ENCODE peak calls at places on chromosome 13, in seven cellular contexts. J is mucosa of descending colon, I is nephron progenitor cell, V is transverse colon, Q is choroid plexus epithelial cell, P is A673, L is HL-60. C is an unnamed sample.

GRCh38 chr13:26629260-26629659 is 71.8 kb downstream of the WASF3 start:
- DNase-seq in J (no peak), I (no peak), V (no peak), Q (peak; percentile 40), P (peak; percentile 22), L (no peak), C (no peak)

GRCh38 chr13:95298169-95298940 is 2.9 kb downstream of the ABCC4 start:
- DNase-seq in J (no peak), I (no peak), V (no peak), Q (no peak), P (no peak), L (no peak), C (no peak)

GRCh38 chr13:39016789-39017188 is 21.1 kb downstream of the PROSER1 start:
- DNase-seq in J (no peak), I (peak; percentile 5), V (peak; percentile 17), Q (peak; percentile 74), P (peak; percentile 56), L (no peak), C (peak; percentile 37)

GRCh38 chr13:93307651-93308050 is 81.0 kb downstream of the GPC6 start:
- DNase-seq in J (no peak), I (no peak), V (no peak), Q (no peak), P (no peak), L (no peak), C (no peak)

GRCh38 chr13:54185785-54186184 is 1157.2 kb downstream of the OLFM4 start:
- DNase-seq in J (no peak), I (peak; percentile 26), V (no peak), Q (no peak), P (peak; percentile 41), L (no peak), C (no peak)

GRCh38 chr13:23087884-23088283 is 92.9 kb upstream of the SGCG start:
- DNase-seq in J (no peak), I (peak; percentile 9), V (no peak), Q (peak; percentile 10), P (peak; percentile 48), L (no peak), C (peak; percentile 34)

GRCh38 chr13:43122706-43123268 is 99.4 kb downstream of the DNAJC15 start:
- DNase-seq in J (no peak), I (no peak), V (no peak), Q (no peak), P (no peak), L (no peak), C (no peak)

GRCh38 chr13:59677966-59678814 is 485.5 kb downstream of the DIAPH3 start:
- DNase-seq in J (no peak), I (no peak), V (no peak), Q (peak; percentile 87), P (peak; percentile 84), L (no peak), C (peak; percentile 25)

GRCh38 chr13:52348081-52348480 is 57.9 kb downstream of the THSD1 start:
- DNase-seq in J (no peak), I (peak; percentile 12), V (no peak), Q (peak; percentile 76), P (no peak), L (no peak), C (no peak)

GRCh38 chr13:39215971-39216370 is 177.7 kb downstream of the NHLRC3 start:
- DNase-seq in J (no peak), I (no peak), V (no peak), Q (no peak), P (no peak), L (no peak), C (no peak)

GRCh38 chr13:99859178-99860177 is 112.1 kb downstream of the ZIC5 start:
- DNase-seq in J (no peak), I (no peak), V (peak; percentile 31), Q (no peak), P (peak; percentile 49), L (no peak), C (peak; percentile 17)

GRCh38 chr13:37306778-37307544 is 201.5 kb upstream of the CSNK1A1L start:
- DNase-seq in J (no peak), I (no peak), V (no peak), Q (peak; percentile 95), P (peak; percentile 33), L (no peak), C (no peak)

GRCh38 chr13:84940167-84940566 is 859.1 kb downstream of the SLITRK6 start:
- DNase-seq in J (no peak), I (no peak), V (no peak), Q (no peak), P (no peak), L (no peak), C (no peak)

GRCh38 chr13:114067886-114068722 is 64.3 kb downstream of the RASA3 start:
- DNase-seq in J (peak; percentile 77), I (no peak), V (peak; percentile 72), Q (no peak), P (no peak), L (no peak), C (no peak)

GRCh38 chr13:49844191-49844590 is 51.7 kb upstream of the KPNA3 start:
- DNase-seq in J (no peak), I (no peak), V (no peak), Q (no peak), P (no peak), L (no peak), C (no peak)

GRCh38 chr13:71021810-71022422 is 845.1 kb downstream of the DACH1 start:
- DNase-seq in J (no peak), I (peak; percentile 12), V (no peak), Q (no peak), P (no peak), L (no peak), C (no peak)

DNA sequence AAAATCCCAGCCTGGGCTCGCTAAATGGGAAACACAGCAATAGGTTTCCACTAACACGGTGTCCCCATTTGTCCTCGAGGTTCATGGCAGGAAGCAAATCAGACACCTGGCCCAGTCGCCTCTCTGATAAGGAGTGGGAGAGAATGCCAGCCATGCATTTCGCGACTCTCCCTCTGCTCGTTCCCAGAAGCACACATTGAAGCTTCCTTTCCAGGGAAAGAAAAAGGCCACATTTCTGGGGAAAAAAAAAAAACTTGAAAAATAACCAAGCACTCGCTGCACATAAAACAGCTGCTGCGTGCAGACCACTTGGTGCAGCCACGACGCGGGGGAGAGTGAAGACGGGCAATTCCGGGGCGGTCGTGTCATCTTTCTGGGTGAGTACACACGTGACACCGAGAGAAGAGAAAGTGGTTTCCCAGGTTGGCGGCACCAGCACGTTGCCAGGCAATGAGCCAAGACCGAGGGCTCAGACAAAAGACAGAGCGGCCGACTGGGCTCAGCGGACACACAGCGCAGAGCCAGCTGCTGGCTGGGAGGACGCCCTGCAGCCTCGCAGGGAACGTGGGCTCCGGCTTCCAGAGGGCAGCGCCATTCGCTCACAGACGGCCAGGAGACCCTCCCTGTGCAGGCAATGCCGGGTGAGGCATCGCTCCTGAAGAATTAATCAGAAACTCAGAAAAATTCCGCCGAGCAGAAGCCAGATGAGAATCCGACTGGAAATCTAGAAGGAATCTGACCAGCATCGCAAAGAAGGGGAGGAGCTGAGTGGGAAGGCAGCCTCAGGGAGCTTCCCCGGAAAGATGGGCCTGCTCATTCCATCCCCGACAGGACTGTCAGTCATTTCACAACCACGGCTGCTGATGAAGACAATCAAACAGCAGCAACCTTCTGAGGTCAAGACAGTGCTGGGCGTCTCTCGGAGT is 83.2 kb upstream of the IRS2 start:
- DNase-seq in J (peak; percentile 75), I (peak; percentile 9), V (peak; percentile 64), Q (peak; percentile 62), P (no peak), L (no peak), C (no peak)
- TF ChIP-seq CTCF in J (no peak), I (no peak), V (no peak), Q (peak; percentile 37), P (no peak), L (no peak), C (no peak)

GRCh38 chr13:88068316-88068715 is 397.1 kb downstream of the SLITRK5 start:
- DNase-seq in J (no peak), I (no peak), V (no peak), Q (peak; percentile 16), P (no peak), L (no peak), C (no peak)

GRCh38 chr13:88071371-88071770 is 400.2 kb downstream of the SLITRK5 start:
- DNase-seq in J (no peak), I (no peak), V (no peak), Q (no peak), P (peak; percentile 86), L (no peak), C (no peak)

GRCh38 chr13:88066847-88067246 is 395.7 kb downstream of the SLITRK5 start:
- DNase-seq in J (no peak), I (no peak), V (no peak), Q (no peak), P (no peak), L (no peak), C (no peak)

GRCh38 chr13:88063741-88064140 is 392.6 kb downstream of the SLITRK5 start:
- DNase-seq in J (no peak), I (no peak), V (no peak), Q (no peak), P (no peak), L (no peak), C (no peak)

DNA sequence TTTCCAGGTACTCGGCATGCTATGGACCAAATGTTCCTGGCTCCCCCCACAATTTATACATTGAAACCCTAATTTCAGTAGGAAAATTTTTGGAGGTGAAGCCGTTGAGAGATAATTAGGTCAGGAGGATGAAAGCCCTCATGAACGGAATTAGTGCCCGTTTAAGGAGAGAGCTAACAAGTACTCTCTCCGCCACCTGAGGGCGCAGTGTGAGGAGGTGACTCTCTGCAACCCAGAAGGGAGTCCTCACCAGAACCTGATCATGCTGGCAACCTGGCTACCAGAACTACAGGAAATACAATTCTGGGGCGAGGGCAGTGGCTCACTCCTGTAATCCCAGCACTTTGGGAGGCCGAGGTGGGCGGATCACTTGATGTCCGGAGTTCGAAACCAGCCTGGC is 397.8 kb downstream of the SLITRK5 start:
- DNase-seq in J (no peak), I (peak; percentile 17), V (no peak), Q (no peak), P (peak; percentile 37), L (no peak), C (no peak)
- TF ChIP-seq CTCF in J (no peak), I (no peak), V (no peak), Q (no peak), P (peak; percentile 44), L (no peak), C (no peak)

DNA sequence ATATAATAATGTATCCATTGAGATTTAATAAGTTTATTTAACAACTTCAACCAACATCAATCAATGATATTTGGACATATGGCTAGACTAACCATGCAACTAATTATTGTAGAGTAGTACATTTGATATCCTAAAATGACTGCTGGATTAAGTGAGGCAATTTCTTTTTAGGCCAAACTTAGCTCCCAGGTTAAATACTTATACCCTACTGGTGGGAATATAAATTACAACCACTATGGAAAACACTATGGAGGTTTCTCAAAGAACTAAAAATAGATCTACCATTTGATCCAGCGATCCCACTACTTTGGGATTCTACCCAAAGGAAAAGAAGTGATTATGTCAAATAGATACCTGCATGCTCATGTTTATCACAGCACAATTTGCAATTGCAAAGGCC is 345.8 kb downstream of the RBM26 start:
- DNase-seq in J (no peak), I (no peak), V (no peak), Q (no peak), P (peak; percentile 14), L (no peak), C (no peak)
- TF ChIP-seq CTCF in J (no peak), I (no peak), V (no peak), Q (no peak), P (peak; percentile 37), L (no peak), C (no peak)

DNA sequence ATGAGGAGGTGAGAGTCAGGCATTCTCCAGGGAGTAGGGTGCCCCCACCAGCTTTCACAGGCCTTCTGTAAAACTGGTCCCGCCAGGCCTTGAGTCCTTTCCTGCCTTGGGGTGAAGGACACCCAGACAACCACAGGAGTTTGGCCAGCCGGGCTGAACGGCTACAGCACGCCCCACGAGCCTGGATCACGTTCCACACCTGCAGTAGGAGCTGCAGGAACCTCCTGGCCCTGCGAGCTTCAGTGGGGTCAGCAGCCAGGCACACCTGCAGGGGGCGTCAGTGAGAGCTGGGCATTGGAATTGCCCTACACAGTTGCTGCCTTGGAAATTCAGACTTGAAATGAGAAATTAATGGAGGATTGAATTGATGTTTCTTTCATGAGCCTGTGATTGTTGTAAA is 45.7 kb downstream of the COL4A2 start:
- DNase-seq in J (no peak), I (peak; percentile 19), V (no peak), Q (no peak), P (no peak), L (no peak), C (no peak)
- TF ChIP-seq CTCF in J (no peak), I (peak; percentile 21), V (peak; percentile 19), Q (peak; percentile 37), P (peak; percentile 53), L (no peak), C (peak; percentile 19)

C was measured in GM20000.